ENCODE peak calls at places on chromosome 5, in seven cellular contexts. W is kidney; C is stimulated activated CD4-positive, alpha-beta T cell treated with anti-CD3 and anti-CD28 coated beads, Interleukin-2, amount 100 ng/mL, for 48 hours; M is activated CD8-positive, alpha-beta memory T cell treated with anti-CD3 and anti-CD28 coated beads for 48 hours; Q is lower leg skin; G is GM19239; O is A549. S is an unnamed sample.
A peak's percentile ranks its signal among the peaks of the same experiment; 100 is the strongest.

GRCh38 chr5:79418276-79418675 is 95.7 kb downstream of the HOMER1 start:
- DNase-seq in W (no peak), C (no peak), M (no peak), Q (no peak), G (no peak), O (no peak), S (no peak)

GRCh38 chr5:54278031-54278830 is 32.1 kb downstream of the ARL15 start:
- DNase-seq in W (no peak), C (no peak), M (no peak), Q (no peak), G (no peak), O (no peak), S (no peak)

GRCh38 chr5:172731286-172732073 is 39.5 kb downstream of the DUSP1 start:
- DNase-seq in W (peak; percentile 93), C (no peak), M (no peak), Q (peak; percentile 93), G (no peak), O (peak; percentile 53), S (no peak)

GRCh38 chr5:156824800-156825199 is 25.3 kb upstream of the PPP1R2B start:
- DNase-seq in W (no peak), C (no peak), M (no peak), Q (no peak), G (no peak), O (peak; percentile 50), S (no peak)

GRCh38 chr5:97838214-97838613 is 655.2 kb upstream of the RIOK2 start:
- DNase-seq in W (no peak), C (no peak), M (no peak), Q (no peak), G (peak; percentile 4), O (no peak), S (peak; percentile 8)

GRCh38 chr5:76197726-76198125 is 114.5 kb downstream of the SV2C start:
- DNase-seq in W (no peak), C (no peak), M (no peak), Q (no peak), G (no peak), O (no peak), S (no peak)

GRCh38 chr5:75616961-75617660 is 5.9 kb downstream of the ANKDD1B start:
- DNase-seq in W (no peak), C (no peak), M (no peak), Q (no peak), G (no peak), O (no peak), S (no peak)

GRCh38 chr5:132254321-132254977 is 3.0 kb upstream of the PDLIM4 start:
- DNase-seq in W (peak; percentile 90), C (no peak), M (no peak), Q (peak; percentile 89), G (no peak), O (no peak), S (no peak)

GRCh38 chr5:134258896-134259295 is 33.0 kb upstream of the PPP2CA start:
- DNase-seq in W (no peak), C (no peak), M (no peak), Q (no peak), G (no peak), O (no peak), S (no peak)

GRCh38 chr5:91141642-91142041 is 241.5 kb downstream of the ARRDC3 start:
- DNase-seq in W (no peak), C (no peak), M (no peak), Q (no peak), G (no peak), O (no peak), S (no peak)

GRCh38 chr5:7813576-7813975 is 37.4 kb downstream of the CFAP90 start:
- DNase-seq in W (no peak), C (no peak), M (no peak), Q (no peak), G (no peak), O (no peak), S (no peak)

GRCh38 chr5:6788956-6789649 is 75.9 kb downstream of the TENT4A start:
- DNase-seq in W (no peak), C (no peak), M (no peak), Q (no peak), G (no peak), O (no peak), S (no peak)

GRCh38 chr5:150589791-150590601 is 50.5 kb upstream of the SYNPO start:
- DNase-seq in W (peak; percentile 93), C (no peak), M (no peak), Q (peak; percentile 88), G (no peak), O (no peak), S (no peak)

GRCh38 chr5:912356-913091 is 19.8 kb downstream of the TRIP13 start:
- DNase-seq in W (no peak), C (peak; percentile 68), M (peak; percentile 52), Q (peak; percentile 88), G (no peak), O (peak; percentile 96), S (no peak)

GRCh38 chr5:73625905-73626811 is at the start of gene ARHGEF28:
- DNase-seq in W (peak; percentile 87), C (peak; percentile 7), M (peak; percentile 11), Q (no peak), G (peak; percentile 46), O (peak; percentile 73), S (peak; percentile 79)

GRCh38 chr5:2133936-2134335 is 251.2 kb upstream of the IRX4 start:
- DNase-seq in W (no peak), C (no peak), M (no peak), Q (peak; percentile 64), G (no peak), O (no peak), S (no peak)

GRCh38 chr5:127299678-127300077 is 9.1 kb downstream of the MEGF10 start:
- DNase-seq in W (no peak), C (no peak), M (no peak), Q (no peak), G (no peak), O (no peak), S (no peak)

GRCh38 chr5:956941-957729 is 51.5 kb upstream of the NKD2 start:
- DNase-seq in W (peak; percentile 74), C (peak; percentile 24), M (peak; percentile 47), Q (peak; percentile 84), G (peak; percentile 31), O (peak; percentile 46), S (peak; percentile 73)

GRCh38 chr5:90871356-90871755 is 312.8 kb downstream of the ADGRV1 start:
- DNase-seq in W (no peak), C (no peak), M (no peak), Q (no peak), G (no peak), O (no peak), S (no peak)

GRCh38 chr5:68644971-68645370 is 429.4 kb downstream of the PIK3R1 start:
- DNase-seq in W (no peak), C (no peak), M (no peak), Q (no peak), G (peak; percentile 28), O (no peak), S (peak; percentile 51)

GRCh38 chr5:177087707-177088005 is 941 bp downstream of the FGFR4 start:
- DNase-seq in W (no peak), C (no peak), M (no peak), Q (no peak), G (no peak), O (no peak), S (no peak)

GRCh38 chr5:154189256-154189818 is 1.2 kb upstream of the GALNT10 start:
- DNase-seq in W (peak; percentile 75), C (no peak), M (no peak), Q (no peak), G (no peak), O (no peak), S (no peak)

GRCh38 chr5:52922384-52922783 is 66.8 kb upstream of the ITGA2 start:
- DNase-seq in W (no peak), C (no peak), M (no peak), Q (no peak), G (no peak), O (peak; percentile 7), S (no peak)

GRCh38 chr5:144484124-144484897 is 313.6 kb downstream of the KCTD16 start:
- DNase-seq in W (no peak), C (no peak), M (no peak), Q (no peak), G (no peak), O (no peak), S (no peak)

GRCh38 chr5:116970318-116970717 is 395.7 kb upstream of the SEMA6A start:
- DNase-seq in W (no peak), C (no peak), M (no peak), Q (no peak), G (no peak), O (no peak), S (no peak)

GRCh38 chr5:111224561-111224989 is 391 bp downstream of the CAMK4 start:
- DNase-seq in W (peak; percentile 56), C (peak; percentile 33), M (no peak), Q (peak; percentile 81), G (no peak), O (no peak), S (peak; percentile 36)

GRCh38 chr5:176596689-176597416 is 13.1 kb downstream of the GPRIN1 start:
- DNase-seq in W (peak; percentile 80), C (peak; percentile 38), M (peak; percentile 51), Q (no peak), G (peak; percentile 75), O (no peak), S (peak; percentile 88)

GRCh38 chr5:176608937-176609723 is 826 bp downstream of the GPRIN1 start:
- DNase-seq in W (peak; percentile 52), C (no peak), M (no peak), Q (no peak), G (no peak), O (no peak), S (no peak)

GRCh38 chr5:153863941-153864340 is 174.8 kb downstream of the FAM114A2 start:
- DNase-seq in W (no peak), C (no peak), M (no peak), Q (no peak), G (no peak), O (no peak), S (no peak)

GRCh38 chr5:1537166-1538154 is 13.7 kb upstream of the LPCAT1 start:
- DNase-seq in W (no peak), C (no peak), M (no peak), Q (peak; percentile 60), G (no peak), O (no peak), S (no peak)

GRCh38 chr5:10424124-10424731 is 17.5 kb upstream of the ROPN1L start:
- DNase-seq in W (no peak), C (no peak), M (no peak), Q (no peak), G (no peak), O (peak; percentile 46), S (peak; percentile 21)

GRCh38 chr5:156394642-156395393 is 67.9 kb downstream of the SGCD start:
- DNase-seq in W (no peak), C (no peak), M (no peak), Q (no peak), G (no peak), O (no peak), S (no peak)

GRCh38 chr5:151063136-151063544 is 17.7 kb downstream of the TNIP1 start:
- DNase-seq in W (no peak), C (no peak), M (no peak), Q (no peak), G (no peak), O (peak; percentile 82), S (no peak)

S was measured in GM20000.